ENCODE peak calls at places on chromosomes 3 and 15, in seven cellular contexts. E is right lobe of liver, A is endothelial cell of umbilical vein, P is nephron progenitor cell, S is astrocyte of the spinal cord, K is fibroblast of lung, V is mesothelial cell of epicardium. H is an unnamed sample.

GRCh38 chr3:15636028-15636709 is 34.6 kb downstream of the BTD start:
- DNase-seq in E (no peak), A (peak), P (no peak), S (peak), K (peak), V (no peak), H (no peak)

GRCh38 chr15:26038693-26039092 is 175.6 kb upstream of the ATP10A start:
- DNase-seq in E (no peak), A (no peak), P (no peak), S (no peak), K (no peak), V (no peak), H (no peak)

GRCh38 chr15:90597477-90598052 is 67.8 kb downstream of the CRTC3 start:
- DNase-seq in E (no peak), A (no peak), P (no peak), S (no peak), K (no peak), V (no peak), H (no peak)

GRCh38 chr3:71570453-71571038 is 13.0 kb downstream of the FOXP1 start:
- DNase-seq in E (no peak), A (no peak), P (no peak), S (no peak), K (no peak), V (no peak), H (no peak)

GRCh38 chr3:50658416-50658815 is 16.3 kb upstream of the DOCK3 start:
- DNase-seq in E (no peak), A (no peak), P (no peak), S (no peak), K (no peak), V (no peak), H (no peak)

GRCh38 chr3:133930341-133930933 is 34.8 kb upstream of the RAB6B start:
- DNase-seq in E (no peak), A (peak), P (no peak), S (peak), K (peak), V (no peak), H (peak)

GRCh38 chr3:190265795-190266194 is 56.5 kb downstream of the CLDN1 start:
- DNase-seq in E (no peak), A (no peak), P (no peak), S (peak), K (peak), V (no peak), H (no peak)

GRCh38 chr3:14130707-14131106 is 5.9 kb downstream of the TMEM43 start:
- DNase-seq in E (no peak), A (no peak), P (no peak), S (no peak), K (no peak), V (no peak), H (no peak)

GRCh38 chr3:143529018-143529478 is 319.2 kb downstream of the SLC9A9 start:
- DNase-seq in E (no peak), A (no peak), P (no peak), S (no peak), K (peak), V (no peak), H (no peak)

GRCh38 chr15:23447107-23447500 is at the start of gene GOLGA6L2:
- DNase-seq in E (no peak), A (no peak), P (no peak), S (no peak), K (no peak), V (no peak), H (no peak)

DNA sequence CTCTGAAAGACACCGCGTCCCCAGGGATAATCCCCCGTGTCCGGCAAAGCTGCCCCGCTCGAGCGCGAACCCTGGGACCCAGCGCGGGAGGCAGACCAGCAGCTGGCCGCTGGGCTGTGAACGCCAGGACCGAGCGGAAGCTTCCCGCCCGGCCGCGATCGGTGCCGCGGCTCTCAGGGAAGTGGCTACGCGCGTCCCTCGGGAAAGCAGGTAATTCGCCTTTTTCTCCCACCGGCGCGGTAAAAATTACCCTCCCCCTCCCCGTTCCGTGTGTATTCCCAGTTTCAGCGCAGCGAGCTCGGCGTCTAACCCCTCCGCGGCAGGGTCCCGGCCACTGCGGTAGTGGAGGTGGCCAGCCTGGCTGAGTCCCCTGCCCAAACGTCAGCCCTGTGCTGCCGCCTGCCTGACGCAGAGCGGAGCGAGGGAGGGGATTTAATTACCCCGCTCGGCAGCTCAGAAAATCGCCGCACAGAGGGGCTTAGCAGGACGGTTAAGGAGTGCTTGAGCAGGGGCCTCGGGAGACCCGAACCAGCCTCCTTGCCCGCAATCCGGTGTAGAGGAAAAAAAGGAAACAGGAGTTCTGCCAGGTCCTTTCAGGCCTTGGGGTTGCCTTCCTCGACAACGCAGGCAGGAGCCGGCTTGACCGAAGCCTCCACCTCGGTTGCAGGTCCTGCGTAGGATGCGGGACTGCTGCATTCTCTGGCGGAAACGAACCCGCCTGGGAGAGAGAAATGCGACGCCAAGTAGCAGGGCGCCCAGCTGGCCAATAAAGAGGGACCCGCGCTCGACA is 2.9 kb downstream of the GATA2 start:
- DNase-seq in E (peak), A (peak), P (peak), S (no peak), K (no peak), V (peak), H (no peak)
- TF ChIP-seq CTCF in E (no peak), A (no peak), P (no peak), S (no peak), K (no peak), V (no peak), H (peak)

GRCh38 chr3:72889310-72890165 is 1.7 kb downstream of the GXYLT2 start:
- DNase-seq in E (no peak), A (no peak), P (no peak), S (peak), K (no peak), V (no peak), H (no peak)
- TF ChIP-seq CTCF in E (no peak), A (no peak), P (no peak), S (no peak), K (no peak), V (no peak), H (no peak)

GRCh38 chr3:67791620-67792019 is 137.2 kb upstream of the SUCLG2 start:
- DNase-seq in E (no peak), A (no peak), P (no peak), S (no peak), K (no peak), V (no peak), H (no peak)

GRCh38 chr3:67788396-67788795 is 134.0 kb upstream of the SUCLG2 start:
- DNase-seq in E (no peak), A (no peak), P (no peak), S (no peak), K (no peak), V (no peak), H (no peak)

GRCh38 chr3:67790043-67790442 is 135.6 kb upstream of the SUCLG2 start:
- DNase-seq in E (peak), A (peak), P (peak), S (peak), K (peak), V (no peak), H (no peak)
- TF ChIP-seq CTCF in E (peak), A (peak), P (peak), S (peak), K (peak), V (peak), H (peak)

DNA sequence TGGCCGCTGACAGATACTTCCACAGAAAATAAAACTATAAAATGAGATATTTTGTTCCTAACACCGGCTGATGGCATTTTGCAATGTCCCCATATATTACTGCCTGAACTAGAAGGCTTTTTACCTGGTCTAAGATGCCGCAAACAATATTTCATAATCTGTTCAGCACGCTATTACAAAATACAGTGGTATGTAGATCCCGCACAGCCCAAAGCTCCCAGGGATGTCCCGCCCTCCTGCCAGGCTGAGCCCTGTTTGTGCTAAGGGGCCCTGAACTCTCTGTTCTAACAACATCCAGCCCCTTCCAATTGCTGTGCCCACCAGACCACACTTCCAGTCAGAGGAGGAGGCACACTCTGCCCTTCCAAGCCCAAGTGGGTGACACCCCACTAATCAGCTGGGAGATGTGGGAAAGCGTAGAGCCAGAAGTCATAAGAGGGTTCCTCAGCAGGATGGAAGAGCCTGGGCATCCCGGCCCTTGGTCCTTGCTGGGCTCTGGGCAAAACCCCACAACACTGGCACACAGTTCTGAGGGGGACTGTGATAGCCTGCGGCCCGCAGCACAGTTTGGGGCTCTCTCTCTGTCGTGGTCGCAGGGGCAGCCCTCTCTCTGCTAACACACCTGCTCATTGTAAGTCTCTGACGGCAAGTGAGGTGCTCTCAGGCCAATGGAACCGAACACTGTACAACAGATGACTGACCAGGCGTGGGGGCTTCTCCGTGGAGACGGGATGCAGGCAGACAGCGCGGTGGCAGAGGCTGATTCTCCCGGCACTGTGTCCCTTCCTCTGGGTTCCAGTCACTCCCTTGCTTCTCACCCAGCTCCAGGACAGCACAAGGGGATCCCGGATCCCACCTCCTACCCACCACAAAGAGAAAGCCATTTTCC is 55.2 kb downstream of the PCSK6 start:
- DNase-seq in E (no peak), A (no peak), P (no peak), S (no peak), K (no peak), V (no peak), H (no peak)
- TF ChIP-seq CTCF in E (no peak), A (no peak), P (no peak), S (no peak), K (no peak), V (no peak), H (no peak)

DNA sequence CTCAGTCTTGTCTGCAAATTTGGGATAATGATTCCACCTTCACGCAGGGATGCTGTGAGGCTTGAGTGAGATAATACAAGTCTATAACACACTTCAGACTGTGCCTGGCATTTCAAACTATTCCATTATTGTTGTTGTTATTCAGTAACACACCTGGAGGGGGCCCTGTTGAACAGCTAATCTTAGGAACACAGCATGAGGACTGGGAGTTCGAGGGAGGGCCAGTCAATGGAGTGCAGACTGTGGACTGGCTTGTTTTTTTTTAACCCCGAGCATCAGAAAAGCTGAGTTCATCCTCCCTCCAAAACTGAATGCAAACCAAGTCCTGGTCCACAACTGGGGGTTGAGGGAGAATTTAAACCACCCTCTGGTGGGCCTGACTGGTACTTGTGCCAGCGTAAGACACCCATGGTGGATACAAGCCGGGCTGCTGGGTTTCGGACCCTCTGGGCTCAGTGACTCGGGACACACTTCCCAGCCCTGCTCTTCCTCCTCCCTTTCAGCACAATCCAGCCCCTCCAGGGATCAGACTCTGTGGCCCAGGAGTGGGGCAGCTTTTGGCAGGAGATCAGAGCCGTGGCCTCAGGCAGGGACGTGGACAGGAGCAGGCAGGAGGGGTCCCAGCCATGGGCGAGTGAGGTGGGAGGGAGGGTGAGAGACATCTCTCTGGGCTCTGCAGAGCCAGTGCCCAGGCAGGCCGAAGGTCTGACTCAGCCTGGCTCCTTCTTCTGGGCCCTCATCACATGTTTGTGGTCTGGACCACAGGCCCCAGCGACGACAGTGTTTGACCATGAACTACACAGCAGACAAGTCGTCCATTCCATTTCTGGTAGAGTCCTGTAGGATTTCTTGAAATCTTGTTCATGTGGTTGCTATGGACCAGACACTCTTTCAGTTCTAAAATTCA is 36.3 kb upstream of the MEX3B start:
- DNase-seq in E (no peak), A (no peak), P (no peak), S (peak), K (peak), V (no peak), H (no peak)
- TF ChIP-seq CTCF in E (no peak), A (no peak), P (peak), S (peak), K (peak), V (peak), H (peak)

GRCh38 chr15:100252779-100253417 is 88.9 kb downstream of the ADAMTS17 start:
- DNase-seq in E (no peak), A (no peak), P (no peak), S (no peak), K (peak), V (no peak), H (no peak)
- TF ChIP-seq CTCF in E (no peak), A (no peak), P (no peak), S (no peak), K (no peak), V (no peak), H (no peak)

GRCh38 chr3:66239513-66240135 is 18.8 kb downstream of the SLC25A26 start:
- DNase-seq in E (no peak), A (no peak), P (no peak), S (no peak), K (no peak), V (no peak), H (no peak)

GRCh38 chr3:66237551-66237950 is 16.8 kb downstream of the SLC25A26 start:
- DNase-seq in E (no peak), A (no peak), P (no peak), S (no peak), K (no peak), V (no peak), H (no peak)

GRCh38 chr3:66233033-66233432 is 12.2 kb downstream of the SLC25A26 start:
- DNase-seq in E (no peak), A (no peak), P (no peak), S (no peak), K (no peak), V (no peak), H (no peak)

GRCh38 chr3:66241466-66241865 is 20.7 kb downstream of the SLC25A26 start:
- DNase-seq in E (no peak), A (no peak), P (no peak), S (no peak), K (no peak), V (no peak), H (no peak)

DNA sequence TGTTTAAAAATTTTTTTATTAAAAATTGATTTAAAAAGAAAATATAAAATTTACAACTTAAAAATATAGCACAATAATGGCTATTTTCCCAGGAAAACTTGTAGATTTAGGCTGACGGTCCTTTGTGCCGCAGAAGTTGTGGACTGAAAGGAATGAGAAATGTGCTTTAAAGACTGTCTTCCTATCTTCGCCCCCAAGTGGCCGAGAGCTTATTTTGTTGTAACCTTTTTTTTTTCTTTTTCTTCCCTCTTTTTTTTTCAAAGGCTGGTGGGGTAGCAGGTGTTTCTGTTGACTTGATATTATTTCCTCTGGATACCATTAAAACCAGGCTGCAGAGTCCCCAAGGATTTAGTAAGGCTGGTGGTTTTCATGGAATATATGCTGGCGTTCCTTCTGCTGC is 15.5 kb downstream of the SLC25A26 start:
- DNase-seq in E (no peak), A (no peak), P (peak), S (peak), K (no peak), V (no peak), H (no peak)
- TF ChIP-seq CTCF in E (no peak), A (no peak), P (peak), S (peak), K (no peak), V (no peak), H (peak)

GRCh38 chr3:193563999-193564398 is 9.3 kb upstream of the ATP13A4 start:
- DNase-seq in E (peak), A (no peak), P (no peak), S (no peak), K (no peak), V (no peak), H (no peak)
- TF ChIP-seq CTCF in E (peak), A (peak), P (no peak), S (no peak), K (no peak), V (no peak), H (no peak)

DNA sequence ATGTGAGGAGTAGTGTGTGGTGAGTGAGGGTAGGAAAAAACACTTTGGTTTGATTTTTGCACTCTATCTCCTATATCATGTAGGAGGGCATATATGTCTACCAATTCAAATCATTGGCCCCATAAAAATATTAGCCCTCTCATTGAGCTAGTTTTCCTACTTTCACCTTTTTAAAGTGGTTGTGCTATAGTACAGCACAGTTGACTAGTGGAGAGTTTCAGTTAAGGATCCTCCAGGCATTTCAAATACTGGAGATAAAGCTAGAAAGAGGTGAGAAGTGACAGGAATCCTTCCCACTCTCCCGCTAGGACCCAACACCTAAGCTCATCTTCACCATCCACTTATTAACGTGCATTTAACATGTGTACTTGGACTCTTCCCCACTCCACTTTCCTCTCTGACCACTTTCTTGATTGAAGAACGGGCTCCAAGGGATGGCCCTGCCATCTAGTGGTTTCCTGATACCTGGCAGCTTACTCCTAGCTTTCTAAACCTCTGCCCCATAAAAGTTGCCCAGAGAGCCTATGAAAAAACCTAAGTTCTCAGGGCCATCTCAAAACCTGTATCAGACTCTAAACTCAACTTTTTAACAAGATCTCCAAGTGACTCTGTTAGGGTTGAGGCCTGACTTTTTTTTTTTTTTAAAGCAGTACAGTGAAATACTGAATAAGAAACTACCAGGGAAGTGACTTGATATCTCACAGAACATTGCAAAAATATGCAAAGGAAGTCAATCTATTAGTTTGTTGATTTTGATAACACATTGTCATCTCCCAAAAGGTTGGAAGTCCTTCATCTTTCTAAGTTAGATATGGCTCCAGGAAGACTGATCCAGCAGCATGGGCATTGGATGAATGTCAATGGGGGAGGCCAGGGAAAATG is 17.9 kb downstream of the IL12A start:
- DNase-seq in E (peak), A (peak), P (peak), S (peak), K (peak), V (no peak), H (no peak)
- TF ChIP-seq CTCF in E (peak), A (peak), P (peak), S (peak), K (peak), V (no peak), H (peak)

GRCh38 chr3:168467085-168467714 is 371.5 kb upstream of the GOLIM4 start:
- DNase-seq in E (no peak), A (peak), P (no peak), S (peak), K (peak), V (no peak), H (no peak)
- TF ChIP-seq CTCF in E (peak), A (no peak), P (peak), S (peak), K (peak), V (no peak), H (peak)